ENCODE peak calls at places on chromosomes 4 and X, in four cellular contexts. Q, J, S and T are unnamed samples. For H3K36me3, the result is how much of the 10 kb centered on the place peaks cover.

GRCh38 chrX:20372533-20372932 is 105.8 kb upstream of the RPS6KA3 start:
- DNase-seq in Q (no peak), J (no peak), S (no peak), T (peak)

GRCh38 chr4:124890522-124890921 is 178.0 kb upstream of the ANKRD50 start:
- DNase-seq in Q (no peak), J (no peak), S (no peak), T (peak)

GRCh38 chr4:39716356-39716755 is 18.4 kb downstream of the UBE2K start:
- DNase-seq in Q (no peak), J (no peak), S (peak), T (no peak)

GRCh38 chr4:152172146-152172545 is 363.7 kb downstream of the FBXW7 start:
- DNase-seq in Q (no peak), J (no peak), S (no peak), T (no peak)

GRCh38 chr4:29551813-29552212 is 1168.4 kb upstream of the PCDH7 start:
- DNase-seq in Q (no peak), J (no peak), S (no peak), T (no peak)

GRCh38 chrX:1097328-1097727 is 115.1 kb downstream of the CRLF2 start:
- DNase-seq in Q (no peak), J (no peak), S (no peak), T (no peak)

GRCh38 chrX:154131955-154132354 is 12.1 kb upstream of the OPN1LW start:
- DNase-seq in Q (no peak), J (no peak), S (no peak), T (no peak)

GRCh38 chr4:26896636-26897035 is 36.0 kb downstream of the STIM2 start:
- DNase-seq in Q (no peak), J (no peak), S (no peak), T (peak)

GRCh38 chr4:7947927-7948326 is 8.3 kb upstream of the AFAP1 start:
- DNase-seq in Q (no peak), J (no peak), S (no peak), T (no peak)

GRCh38 chr4:149889976-149890375 is 74.3 kb upstream of the IQCM start:
- DNase-seq in Q (no peak), J (no peak), S (no peak), T (no peak)

GRCh38 chr4:21531048-21531447 is 417.5 kb downstream of the KCNIP4 start:
- DNase-seq in Q (no peak), J (no peak), S (no peak), T (no peak)

GRCh38 chr4:182126096-182126495 is 117.1 kb upstream of the TENM3 start:
- DNase-seq in Q (no peak), J (no peak), S (no peak), T (no peak)

GRCh38 chr4:57635900-57636299 is 525.7 kb upstream of the IGFBP7 start:
- DNase-seq in Q (no peak), J (no peak), S (no peak), T (no peak)

GRCh38 chr4:57639566-57640328 is 529.6 kb upstream of the IGFBP7 start:
- DNase-seq in Q (no peak), J (no peak), S (no peak), T (no peak)

DNA sequence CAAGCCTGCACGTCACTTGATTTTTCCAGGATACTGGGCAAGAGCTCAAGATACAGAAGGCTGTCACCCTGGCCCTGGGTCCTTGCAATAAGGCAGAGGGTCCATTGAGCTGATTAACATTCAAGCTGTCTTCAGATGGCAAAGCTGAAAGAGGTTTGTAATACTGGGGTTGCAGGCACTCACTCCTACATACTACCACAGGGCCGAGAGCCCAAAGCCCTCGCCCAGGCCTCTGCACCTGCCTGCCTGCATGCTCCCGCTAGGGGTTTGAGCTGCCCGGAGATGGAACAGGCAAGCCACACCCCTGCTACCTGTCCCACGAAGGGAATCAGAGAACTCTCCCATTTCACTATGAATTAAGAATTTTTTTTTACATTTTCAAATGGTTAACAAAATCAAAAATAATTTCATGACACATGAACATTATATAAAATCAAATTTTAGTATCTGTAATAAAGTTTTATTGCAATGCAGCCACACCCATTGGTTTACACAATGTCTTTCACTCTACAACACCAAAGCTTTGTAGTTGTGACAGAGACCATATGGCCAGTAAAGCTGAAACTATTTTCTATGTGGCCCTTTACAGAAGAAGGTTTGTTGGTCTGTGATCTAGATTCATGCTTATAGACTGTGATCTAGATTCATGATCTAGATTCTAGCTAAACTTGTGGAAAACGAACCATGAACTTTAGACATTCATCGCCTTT is 530.4 kb upstream of the IGFBP7 start:
- DNase-seq in Q (no peak), J (no peak), S (no peak), T (no peak)
- H3K27ac ChIP-seq in Q (no peak), J (no peak), S (no peak), T (no peak)

DNA sequence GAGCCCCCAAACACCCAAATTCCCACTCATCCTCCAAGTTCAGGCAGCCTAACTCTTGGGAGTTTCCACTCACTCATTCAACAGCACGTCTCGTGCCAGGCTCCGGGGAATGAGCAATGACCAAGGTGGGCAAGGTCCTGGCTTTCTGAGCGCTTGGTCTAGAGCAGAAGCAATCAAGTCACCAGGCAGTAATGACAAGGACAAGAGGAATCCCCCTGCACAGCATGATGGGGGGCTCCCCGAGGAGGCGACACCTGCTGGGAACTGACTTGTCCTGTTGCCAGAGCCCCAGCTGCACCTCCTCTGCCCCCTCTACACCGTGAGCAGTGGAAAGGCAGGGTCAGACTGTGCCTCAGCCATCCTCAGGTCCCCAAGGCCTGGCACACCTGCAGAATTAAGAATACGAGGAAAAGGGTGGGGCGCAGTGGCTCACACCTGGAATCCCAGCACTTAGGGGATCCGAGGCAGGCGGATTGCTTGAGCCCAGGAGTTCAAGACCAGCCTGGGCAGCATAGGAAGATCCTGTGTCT is 25.7 kb upstream of the MRFAP1 start:
- DNase-seq in Q (no peak), J (peak), S (no peak), T (no peak)
- H3K36me3 ChIP-seq in Q (under half), J (under half), S (under half), T (under half)

DNA sequence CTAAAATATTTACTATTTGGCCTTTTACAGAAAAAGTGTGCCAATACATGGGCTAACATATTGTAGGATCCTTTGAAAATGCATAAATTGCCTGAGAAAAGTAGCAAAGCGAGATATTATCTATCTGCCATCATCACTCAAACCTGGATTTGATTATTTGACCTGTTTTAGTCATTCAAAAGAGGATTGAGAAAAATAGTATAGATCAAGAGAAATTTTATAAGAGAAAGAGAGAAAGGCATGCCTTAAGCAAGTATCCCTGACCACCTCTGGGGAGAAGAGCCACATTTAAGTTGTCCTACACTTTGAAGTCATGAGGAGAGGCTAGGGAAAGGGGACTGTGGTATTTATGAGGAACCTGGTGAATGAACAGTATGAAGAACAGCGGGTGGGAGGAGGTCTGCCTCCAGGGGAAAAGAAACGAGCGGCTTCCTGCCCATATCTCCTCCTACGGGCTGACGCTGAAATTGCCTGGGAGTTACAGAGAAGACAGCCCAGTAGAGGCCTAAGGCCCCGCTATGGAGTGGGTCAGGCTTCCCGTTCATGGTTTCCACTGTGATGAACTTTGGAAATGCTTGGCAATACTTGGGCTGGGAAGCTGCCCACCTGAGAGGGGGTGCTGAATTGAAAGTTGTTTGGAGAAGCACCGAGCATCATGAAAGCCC is 106.8 kb upstream of the ACSL4 start:
- DNase-seq in Q (no peak), J (no peak), S (peak), T (peak)
- H3K27ac ChIP-seq in Q (no peak), J (no peak), S (no peak), T (no peak)

GRCh38 chrX:74238771-74239170 is 65.2 kb upstream of the ZCCHC13 start:
- DNase-seq in Q (no peak), J (no peak), S (no peak), T (no peak)
- H3K36me3 ChIP-seq in Q (under half), J (under half), S (under half), T (under half)